ENCODE peak calls at places on chromosomes 6 and 20, in five cellular contexts. J is cardiac muscle cell, S is RPMI7951, D is NCI-H510A, M is pancreas. V is an unnamed sample.

GRCh38 chr20:13821876-13822275 is 37.0 kb downstream of the NDUFAF5 start:
- DNase-seq in M (no peak), S (no peak), D (no peak), J (no peak), V (no peak)

GRCh38 chr6:24699521-24700359 is 19.2 kb downstream of the C6orf62 start:
- DNase-seq in M (no peak), J (no peak), D (no peak), S (no peak), V (no peak)

GRCh38 chr20:50308513-50309279 is 118.1 kb downstream of the CEBPB start:
- DNase-seq in M (peak; percentile 82), D (peak; percentile 38), J (peak; percentile 16), S (peak; percentile 100), V (peak; percentile 98)

GRCh38 chr6:27757307-27757706 is 154.9 kb downstream of the OR2B2 start:
- DNase-seq in J (no peak), D (no peak), M (no peak), S (peak; percentile 43), V (no peak)

GRCh38 chr6:144106206-144106605 is 10.8 kb upstream of the SF3B5 start:
- DNase-seq in M (no peak), D (no peak), J (peak; percentile 37), S (no peak), V (no peak)

GRCh38 chr20:6560978-6561377 is 206.5 kb upstream of the BMP2 start:
- DNase-seq in M (no peak), S (peak; percentile 59), J (no peak), D (no peak), V (no peak)

GRCh38 chr20:51733070-51733469 is 35.1 kb downstream of the ATP9A start:
- DNase-seq in D (no peak), J (no peak), S (no peak), M (no peak), V (no peak)

GRCh38 chr6:7201732-7202541 is 94.2 kb downstream of the RREB1 start:
- DNase-seq in D (no peak), S (no peak), M (no peak), J (no peak), V (no peak)

GRCh38 chr6:90496191-90496590 is 90.7 kb downstream of the MAP3K7 start:
- DNase-seq in J (no peak), D (no peak), M (no peak), S (no peak), V (no peak)

GRCh38 chr20:3080939-3081388 is 3.6 kb downstream of the AVP start:
- DNase-seq in S (peak; percentile 82), M (no peak), J (no peak), D (no peak), V (no peak)

GRCh38 chr20:63740501-63741353 is 1.2 kb downstream of the SLC2A4RG start:
- DNase-seq in M (peak; percentile 99), D (peak; percentile 38), S (peak; percentile 94), J (peak; percentile 84), V (peak; percentile 97)

GRCh38 chr20:3330046-3330741 is 77.3 kb downstream of the DNAAF9 start:
- DNase-seq in S (peak; percentile 15), D (no peak), J (no peak), M (no peak), V (no peak)

GRCh38 chr6:142225115-142225514 is 76.7 kb upstream of the ADGRG6 start:
- DNase-seq in D (no peak), S (no peak), J (no peak), M (no peak), V (no peak)

GRCh38 chr20:60024245-60024644 is 66.0 kb downstream of the CDH26 start:
- DNase-seq in M (no peak), D (no peak), J (no peak), S (no peak), V (no peak)